ENCODE peak calls at places on chromosomes 16 and 17, in ten cellular contexts. H, T, N, K, F, O, I, S, W and C are unnamed samples.
A peak's percentile ranks its signal among the peaks of the same experiment; 100 is the strongest.

GRCh38 chr17:63997341-63998048 is 656 bp upstream of the PRR29 start:
- DNase-seq in H (no peak), T (no peak), N (no peak), K (no peak), F (no peak), O (no peak), I (no peak), S (no peak), W (no peak), C (no peak)

GRCh38 chr16:82954224-82954929 is 327.6 kb downstream of the CDH13 start:
- DNase-seq in H (peak; percentile 48), T (no peak), N (peak; percentile 9), K (no peak), F (peak; percentile 42), O (no peak), I (no peak), S (no peak), W (no peak), C (peak; percentile 60)

GRCh38 chr17:57406131-57406980 is 150.0 kb downstream of the MSI2 start:
- DNase-seq in H (peak; percentile 27), T (no peak), N (peak; percentile 47), K (no peak), F (peak; percentile 99), O (peak; percentile 14), I (no peak), S (no peak), W (no peak), C (peak; percentile 39)

GRCh38 chr17:31130286-31131224 is 35.8 kb downstream of the NF1 start:
- DNase-seq in H (no peak), T (no peak), N (no peak), K (no peak), F (no peak), O (no peak), I (no peak), S (no peak), W (no peak), C (no peak)

GRCh38 chr17:50626037-50626574 is 8.6 kb upstream of the ABCC3 start:
- DNase-seq in H (peak; percentile 78), T (peak; percentile 81), N (peak; percentile 81), K (peak; percentile 88), F (peak; percentile 62), O (peak; percentile 76), I (no peak), S (peak; percentile 77), W (peak; percentile 61), C (peak; percentile 82)

GRCh38 chr17:31321481-31321880 is at the start of gene EVI2A:
- DNase-seq in H (peak; percentile 76), T (peak; percentile 84), N (peak; percentile 87), K (no peak), F (peak; percentile 67), O (peak; percentile 69), I (peak; percentile 69), S (no peak), W (no peak), C (peak; percentile 87)

GRCh38 chr17:3944485-3945388 is 19.5 kb downstream of the ATP2A3 start:
- DNase-seq in H (peak; percentile 57), T (peak; percentile 31), N (peak; percentile 85), K (peak; percentile 36), F (no peak), O (no peak), I (no peak), S (peak; percentile 97), W (peak; percentile 59), C (peak; percentile 49)

GRCh38 chr17:2796164-2797140 is at the start of gene RAP1GAP2:
- DNase-seq in H (no peak), T (peak; percentile 72), N (no peak), K (no peak), F (no peak), O (no peak), I (no peak), S (peak; percentile 50), W (peak; percentile 69), C (no peak)

GRCh38 chr16:31005350-31006085 is 4.9 kb downstream of the STX1B start:
- DNase-seq in H (peak; percentile 38), T (no peak), N (peak; percentile 45), K (no peak), F (no peak), O (no peak), I (no peak), S (no peak), W (no peak), C (no peak)

DNA sequence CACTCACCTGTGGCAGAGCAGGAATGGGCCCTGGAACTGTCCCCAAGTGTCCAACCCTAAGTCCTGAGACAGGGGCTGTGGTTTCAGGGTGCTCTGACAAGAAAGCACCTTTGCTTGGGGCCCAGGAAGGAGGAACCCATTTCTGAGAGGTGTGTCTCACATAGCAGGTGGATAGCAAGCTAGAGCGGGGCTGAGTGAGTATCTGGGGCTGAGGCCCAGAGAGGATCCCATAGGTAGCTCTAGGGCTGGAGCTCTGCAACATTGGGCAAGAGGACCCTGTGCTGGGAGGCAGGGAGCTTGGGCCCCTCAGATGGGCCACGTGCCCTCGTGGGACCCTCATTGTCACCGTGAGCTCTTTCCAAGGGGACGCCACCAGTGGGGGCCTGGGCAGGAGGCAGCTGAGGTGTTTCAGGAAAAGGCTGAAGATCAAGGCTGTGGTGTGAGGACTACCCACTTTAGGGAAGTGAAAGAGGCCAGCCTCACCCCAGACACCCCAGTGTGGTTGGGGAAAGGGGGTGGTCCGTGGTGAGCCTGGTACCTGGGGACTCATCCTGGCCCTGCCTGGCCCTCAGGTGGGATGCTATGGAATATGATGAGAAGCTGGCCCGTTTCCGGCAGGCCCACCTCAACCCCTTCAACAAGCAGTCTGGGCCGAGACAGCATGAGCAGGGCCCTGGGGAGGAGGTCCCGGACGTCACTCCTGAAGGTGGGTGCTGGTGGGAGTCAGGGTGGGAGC is 5.3 kb downstream of the DEF8 start:
- DNase-seq in H (no peak), T (peak; percentile 71), N (no peak), K (no peak), F (no peak), O (no peak), I (no peak), S (no peak), W (no peak), C (no peak)
- H3K4me3 ChIP-seq in H (no peak overlapping the region), T (peak overlapping the region; percentile 8), N (no peak overlapping the region), K (no peak overlapping the region), F (no peak overlapping the region), O (no peak overlapping the region), I (no peak overlapping the region), S (no peak overlapping the region), W (no peak overlapping the region), C (no peak overlapping the region)

GRCh38 chr17:44878627-44879221 is 20.5 kb downstream of the EFTUD2 start:
- DNase-seq in H (peak; percentile 53), T (peak; percentile 18), N (peak; percentile 65), K (peak; percentile 45), F (no peak), O (peak; percentile 65), I (no peak), S (peak; percentile 34), W (no peak), C (peak; percentile 59)
- TF ChIP-seq CTCF in H (peak; percentile 68), T (peak; percentile 44), N (peak; percentile 57), K (peak; percentile 94), F (peak; percentile 67), O (peak; percentile 87), I (peak; percentile 58), S (peak; percentile 58), W (peak; percentile 61), C (peak; percentile 69)

GRCh38 chr17:76671912-76672262 is 28.3 kb upstream of the ST6GALNAC1 start:
- DNase-seq in H (no peak), T (no peak), N (no peak), K (no peak), F (no peak), O (no peak), I (no peak), S (no peak), W (no peak), C (no peak)
- H3K4me3 ChIP-seq in H (peak overlapping the region; percentile 72), T (peak overlapping the region; percentile 69), N (peak overlapping the region; percentile 62), K (peak overlapping the region; percentile 54), F (peak overlapping the region; percentile 59), O (peak overlapping the region; percentile 72), I (peak overlapping the region; percentile 80), S (peak overlapping the region; percentile 60), W (peak overlapping the region; percentile 74), C (peak overlapping the region; percentile 74)

DNA sequence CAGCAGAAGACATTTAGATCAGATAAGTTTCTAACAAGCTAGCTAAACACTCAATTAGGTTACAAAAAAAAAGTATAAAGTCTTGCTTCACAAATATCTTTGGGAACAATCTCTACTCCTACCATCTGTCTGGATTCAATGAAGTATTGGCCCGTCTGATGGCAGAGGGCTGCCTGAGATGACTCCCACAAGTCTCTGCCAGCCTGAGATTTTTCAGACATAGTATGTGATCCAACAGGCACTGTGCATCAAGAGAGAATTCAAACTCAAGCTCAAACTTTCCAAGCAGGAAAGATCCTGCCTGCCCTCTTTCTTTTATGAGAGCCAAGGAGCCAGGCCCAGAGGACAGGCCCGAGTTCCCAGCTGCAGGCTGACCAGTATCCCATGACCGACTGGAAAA is 22.6 kb downstream of the SLC39A11 start:
- DNase-seq in H (no peak), T (no peak), N (no peak), K (no peak), F (no peak), O (no peak), I (no peak), S (no peak), W (no peak), C (no peak)
- TF ChIP-seq CTCF in H (no peak), T (no peak), N (no peak), K (no peak), F (no peak), O (no peak), I (no peak), S (no peak), W (no peak), C (no peak)

GRCh38 chr17:38454528-38454927 is 26.3 kb downstream of the ARHGAP23 start:
- DNase-seq in H (peak; percentile 81), T (no peak), N (peak; percentile 95), K (peak; percentile 79), F (peak; percentile 49), O (peak; percentile 79), I (no peak), S (no peak), W (peak; percentile 76), C (peak; percentile 81)
- H3K4me3 ChIP-seq in H (peak overlapping the region; percentile 84), T (no peak overlapping the region), N (peak overlapping the region; percentile 80), K (peak overlapping the region; percentile 60), F (peak overlapping the region; percentile 55), O (peak overlapping the region; percentile 47), I (no peak overlapping the region), S (no peak overlapping the region), W (peak overlapping the region; percentile 21), C (peak overlapping the region; percentile 81)

GRCh38 chr17:70896843-70897242 is 727.5 kb downstream of the KCNJ2 start:
- DNase-seq in H (peak; percentile 15), T (no peak), N (no peak), K (no peak), F (no peak), O (peak; percentile 13), I (no peak), S (no peak), W (no peak), C (no peak)
- TF ChIP-seq CTCF in H (no peak), T (no peak), N (no peak), K (no peak), F (peak; percentile 13), O (peak; percentile 41), I (no peak), S (no peak), W (peak; percentile 19), C (no peak)

GRCh38 chr16:69503244-69503643 is 62.5 kb upstream of the NFAT5 start:
- DNase-seq in H (no peak), T (no peak), N (no peak), K (no peak), F (no peak), O (peak; percentile 59), I (no peak), S (no peak), W (no peak), C (no peak)
- H3K4me3 ChIP-seq in H (no peak overlapping the region), T (no peak overlapping the region), N (no peak overlapping the region), K (no peak overlapping the region), F (no peak overlapping the region), O (no peak overlapping the region), I (no peak overlapping the region), S (no peak overlapping the region), W (no peak overlapping the region), C (no peak overlapping the region)